ENCODE peak calls at places on chromosome 10, in four cellular contexts. One of them, this sample, is unnamed.

GRCh38 chr10:119652361-119652760 is 1.2 kb downstream of the BAG3 start:
- DNase-seq in HFF-Myc: peak
- DNase-seq in astrocyte of the spinal cord: peak
- DNase-seq in CD4-positive, alpha-beta T cell: no peak
- DNase-seq in this sample: no peak

GRCh38 chr10:123689880-123690279 is 23.7 kb downstream of the GPR26 start:
- DNase-seq in HFF-Myc: no peak
- DNase-seq in CD4-positive, alpha-beta T cell: no peak
- DNase-seq in astrocyte of the spinal cord: no peak
- DNase-seq in this sample: no peak

GRCh38 chr10:80413152-80413996 is 5.0 kb downstream of the PRXL2A start:
- DNase-seq in CD4-positive, alpha-beta T cell: no peak
- DNase-seq in astrocyte of the spinal cord: peak
- DNase-seq in HFF-Myc: peak
- DNase-seq in this sample: no peak

GRCh38 chr10:118571123-118571522 is 24.3 kb downstream of the PRLHR start:
- DNase-seq in astrocyte of the spinal cord: peak
- DNase-seq in HFF-Myc: no peak
- DNase-seq in CD4-positive, alpha-beta T cell: no peak
- DNase-seq in this sample: no peak

GRCh38 chr10:101843032-101843991 is at the start of gene KCNIP2:
- DNase-seq in CD4-positive, alpha-beta T cell: peak
- DNase-seq in astrocyte of the spinal cord: no peak
- DNase-seq in HFF-Myc: no peak
- DNase-seq in this sample: peak

GRCh38 chr10:74738985-74739567 is 87.3 kb upstream of the KAT6B start:
- DNase-seq in astrocyte of the spinal cord: peak
- DNase-seq in CD4-positive, alpha-beta T cell: no peak
- DNase-seq in HFF-Myc: no peak
- DNase-seq in this sample: no peak

GRCh38 chr10:75401569-75402485 is at the start of gene ZNF503:
- DNase-seq in astrocyte of the spinal cord: peak
- DNase-seq in HFF-Myc: peak
- DNase-seq in CD4-positive, alpha-beta T cell: no peak
- DNase-seq in this sample: no peak

GRCh38 chr10:49756031-49756430 is 6.1 kb downstream of the OGDHL start:
- DNase-seq in CD4-positive, alpha-beta T cell: no peak
- DNase-seq in astrocyte of the spinal cord: no peak
- DNase-seq in HFF-Myc: no peak
- DNase-seq in this sample: no peak

GRCh38 chr10:17802966-17803365 is 6.2 kb upstream of the MRC1 start:
- DNase-seq in astrocyte of the spinal cord: peak
- DNase-seq in HFF-Myc: no peak
- DNase-seq in CD4-positive, alpha-beta T cell: no peak
- DNase-seq in this sample: no peak

GRCh38 chr10:24428410-24428782 is 219.5 kb downstream of the KIAA1217 start:
- DNase-seq in HFF-Myc: no peak
- DNase-seq in astrocyte of the spinal cord: peak
- DNase-seq in CD4-positive, alpha-beta T cell: no peak
- DNase-seq in this sample: no peak

GRCh38 chr10:72913287-72913686 is 19.7 kb downstream of the OIT3 start:
- DNase-seq in astrocyte of the spinal cord: no peak
- DNase-seq in HFF-Myc: no peak
- DNase-seq in CD4-positive, alpha-beta T cell: no peak
- DNase-seq in this sample: no peak

GRCh38 chr10:72027498-72027897 is 60.9 kb downstream of the SPOCK2 start:
- DNase-seq in CD4-positive, alpha-beta T cell: no peak
- DNase-seq in HFF-Myc: no peak
- DNase-seq in astrocyte of the spinal cord: peak
- DNase-seq in this sample: no peak

GRCh38 chr10:58299580-58299979 is 30.6 kb downstream of the CISD1 start:
- DNase-seq in HFF-Myc: no peak
- DNase-seq in CD4-positive, alpha-beta T cell: peak
- DNase-seq in astrocyte of the spinal cord: peak
- DNase-seq in this sample: peak

GRCh38 chr10:580796-581195 is 108.7 kb downstream of the DIP2C start:
- DNase-seq in CD4-positive, alpha-beta T cell: no peak
- DNase-seq in HFF-Myc: peak
- DNase-seq in astrocyte of the spinal cord: peak
- DNase-seq in this sample: no peak
- TF ChIP-seq CTCF in CD4-positive, alpha-beta T cell: no peak
- TF ChIP-seq CTCF in HFF-Myc: no peak
- TF ChIP-seq CTCF in astrocyte of the spinal cord: no peak
- TF ChIP-seq CTCF in this sample: no peak

GRCh38 chr10:122561212-122561611 is 658 bp downstream of the DMBT1 start:
- DNase-seq in CD4-positive, alpha-beta T cell: no peak
- DNase-seq in HFF-Myc: no peak
- DNase-seq in astrocyte of the spinal cord: no peak
- DNase-seq in this sample: no peak
- TF ChIP-seq CTCF in CD4-positive, alpha-beta T cell: no peak
- TF ChIP-seq CTCF in HFF-Myc: no peak
- TF ChIP-seq CTCF in astrocyte of the spinal cord: no peak
- TF ChIP-seq CTCF in this sample: no peak

DNA sequence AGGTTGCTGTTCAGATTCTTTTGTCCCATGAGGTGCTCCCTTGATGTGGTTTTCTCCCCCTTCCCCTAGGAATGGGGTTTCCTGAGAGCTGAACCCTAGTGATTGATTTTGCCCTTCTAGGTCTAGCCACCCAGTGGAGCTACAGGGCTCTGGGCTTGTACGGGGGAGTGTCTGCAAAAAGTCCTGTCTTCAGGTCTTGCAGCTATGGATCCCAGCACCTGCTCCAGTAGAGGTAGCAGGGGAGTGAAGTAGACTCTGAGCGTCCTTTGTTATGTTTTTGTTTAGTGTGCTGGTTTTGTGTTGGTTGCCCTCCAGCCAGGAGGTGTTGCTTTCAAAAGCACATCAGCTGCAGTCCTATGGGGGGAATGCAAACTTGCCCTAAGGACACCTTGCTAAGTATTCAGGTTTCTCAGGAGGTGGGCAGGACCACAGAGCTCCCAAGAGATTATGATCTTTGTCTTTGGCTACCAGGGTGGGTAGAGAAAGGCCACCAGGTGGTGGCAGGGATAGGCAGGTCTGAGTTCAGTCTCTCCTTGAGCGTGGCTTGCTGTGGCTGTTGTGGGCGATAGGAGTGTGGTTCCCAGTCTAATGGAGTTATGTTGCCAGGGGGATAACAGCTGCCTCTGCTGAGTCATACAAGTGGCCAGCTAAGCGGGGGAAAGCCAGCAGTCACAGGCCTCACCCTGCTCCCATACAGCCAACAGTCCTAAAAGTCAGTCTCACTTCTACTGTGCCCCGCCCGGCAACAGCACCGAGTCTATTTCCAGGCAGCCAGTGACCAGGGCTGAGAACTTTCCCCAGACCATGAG is 92.4 kb upstream of the JCAD start:
- DNase-seq in astrocyte of the spinal cord: peak
- DNase-seq in HFF-Myc: peak
- DNase-seq in CD4-positive, alpha-beta T cell: no peak
- DNase-seq in this sample: no peak
- TF ChIP-seq CTCF in astrocyte of the spinal cord: peak
- TF ChIP-seq CTCF in HFF-Myc: no peak
- TF ChIP-seq CTCF in CD4-positive, alpha-beta T cell: no peak
- TF ChIP-seq CTCF in this sample: no peak

GRCh38 chr10:99430116-99430450 is 341 bp downstream of the GOT1 start:
- DNase-seq in CD4-positive, alpha-beta T cell: no peak
- DNase-seq in HFF-Myc: no peak
- DNase-seq in astrocyte of the spinal cord: peak
- DNase-seq in this sample: no peak
- TF ChIP-seq CTCF in CD4-positive, alpha-beta T cell: no peak
- TF ChIP-seq CTCF in HFF-Myc: no peak
- TF ChIP-seq CTCF in astrocyte of the spinal cord: no peak
- TF ChIP-seq CTCF in this sample: no peak